ENCODE peak calls at places on chromosomes 12 and 14, in eight cellular contexts. K is stomach; F is heart left ventricle; R is epithelial cell of proximal tubule; L is brain microvascular endothelial cell; O is effector memory CD4-positive, alpha-beta T cell; D is lower lobe of right lung; H is PC-9. X is an unnamed sample.

GRCh38 chr12:84805474-84805858 is 107.1 kb downstream of the SLC6A15 start:
- DNase-seq in O (no peak), D (no peak), H (no peak), F (no peak), R (no peak), K (no peak), L (no peak), X (no peak)

GRCh38 chr12:466039-466438 is 6.3 kb downstream of the B4GALNT3 start:
- DNase-seq in D (no peak), O (no peak), K (peak), L (no peak), H (no peak), F (peak), R (no peak), X (peak)

GRCh38 chr12:127785535-127785934 is 481.4 kb upstream of the TMEM132C start:
- DNase-seq in O (no peak), L (peak), F (no peak), H (no peak), R (no peak), K (no peak), D (no peak), X (no peak)

GRCh38 chr14:24177928-24178327 is 6.0 kb downstream of the REC8 start:
- DNase-seq in H (no peak), R (no peak), L (no peak), K (no peak), O (no peak), D (no peak), F (no peak), X (no peak)

GRCh38 chr12:120416490-120417216 is 21.3 kb upstream of the COX6A1 start:
- DNase-seq in H (no peak), K (no peak), D (no peak), L (no peak), F (no peak), O (no peak), R (no peak), X (no peak)

GRCh38 chr14:68840454-68840853 is 47.6 kb upstream of the ZFP36L1 start:
- DNase-seq in H (no peak), D (no peak), L (no peak), R (no peak), O (no peak), K (no peak), F (no peak), X (no peak)

GRCh38 chr14:104419865-104420458 is 159.6 kb upstream of the C14orf180 start:
- DNase-seq in R (no peak), H (no peak), K (no peak), O (no peak), F (no peak), D (no peak), L (no peak), X (no peak)

GRCh38 chr14:46048127-46048526 is 603.5 kb downstream of the RPL10L start:
- DNase-seq in R (no peak), O (no peak), H (peak), F (no peak), L (peak), D (no peak), K (peak), X (no peak)

GRCh38 chr12:65113621-65114035 is 7.5 kb downstream of the WIF1 start:
- DNase-seq in K (no peak), D (no peak), H (no peak), R (no peak), F (no peak), L (no peak), O (no peak), X (no peak)

GRCh38 chr12:75666980-75667359 is 155.6 kb upstream of the KRR1 start:
- DNase-seq in O (no peak), R (no peak), D (no peak), L (peak), K (no peak), F (no peak), H (no peak), X (no peak)

GRCh38 chr14:59097681-59098080 is 90.8 kb upstream of the DAAM1 start:
- DNase-seq in D (no peak), H (no peak), L (peak), R (no peak), F (no peak), O (no peak), K (no peak), X (no peak)

GRCh38 chr12:111166779-111167540 is 201.9 kb downstream of the PHETA1 start:
- DNase-seq in D (no peak), H (no peak), F (peak), K (no peak), R (no peak), O (no peak), L (no peak), X (peak)

GRCh38 chr14:69376439-69376838 is 21.7 kb downstream of the ERH start:
- DNase-seq in K (no peak), R (peak), F (no peak), H (no peak), D (no peak), O (no peak), L (no peak), X (no peak)

GRCh38 chr12:21941522-21942376 is 523 bp upstream of the ABCC9 start:
- DNase-seq in D (peak), L (peak), F (peak), H (no peak), K (no peak), R (no peak), O (no peak), X (peak)

GRCh38 chr14:101854366-101854765 is 92.9 kb downstream of the PPP2R5C start:
- DNase-seq in K (no peak), O (no peak), D (peak), L (no peak), H (no peak), R (no peak), F (no peak), X (peak)

GRCh38 chr14:22382395-22382794 is 206.6 kb downstream of the DAD1 start:
- DNase-seq in L (no peak), H (no peak), O (no peak), F (no peak), K (no peak), R (no peak), D (no peak), X (no peak)
- H3K4me3 ChIP-seq in L (no peak), H (no peak), O (no peak), F (no peak), K (no peak), R (no peak), D (no peak), X (no peak)

GRCh38 chr12:122853582-122854245 is 18.5 kb downstream of the HIP1R start:
- DNase-seq in F (no peak), K (no peak), O (no peak), R (no peak), L (no peak), H (no peak), D (no peak), X (no peak)

GRCh38 chr12:122850695-122851350 is 15.6 kb downstream of the HIP1R start:
- DNase-seq in H (no peak), R (no peak), O (no peak), F (no peak), D (no peak), L (no peak), K (no peak), X (no peak)

GRCh38 chr12:122851820-122852219 is 16.6 kb downstream of the HIP1R start:
- DNase-seq in K (no peak), R (no peak), H (peak), D (no peak), F (peak), L (peak), O (no peak), X (no peak)

GRCh38 chr12:122854554-122854953 is 19.3 kb downstream of the HIP1R start:
- DNase-seq in H (no peak), R (no peak), F (peak), K (no peak), L (no peak), D (no peak), O (no peak), X (no peak)

GRCh38 chr12:122852336-122853275 is 17.3 kb downstream of the HIP1R start:
- DNase-seq in R (no peak), H (no peak), K (no peak), O (no peak), D (no peak), F (no peak), L (no peak), X (no peak)
- H3K4me3 ChIP-seq in R (no peak), H (no peak), K (no peak), O (no peak), D (no peak), F (no peak), L (no peak), X (no peak)

DNA sequence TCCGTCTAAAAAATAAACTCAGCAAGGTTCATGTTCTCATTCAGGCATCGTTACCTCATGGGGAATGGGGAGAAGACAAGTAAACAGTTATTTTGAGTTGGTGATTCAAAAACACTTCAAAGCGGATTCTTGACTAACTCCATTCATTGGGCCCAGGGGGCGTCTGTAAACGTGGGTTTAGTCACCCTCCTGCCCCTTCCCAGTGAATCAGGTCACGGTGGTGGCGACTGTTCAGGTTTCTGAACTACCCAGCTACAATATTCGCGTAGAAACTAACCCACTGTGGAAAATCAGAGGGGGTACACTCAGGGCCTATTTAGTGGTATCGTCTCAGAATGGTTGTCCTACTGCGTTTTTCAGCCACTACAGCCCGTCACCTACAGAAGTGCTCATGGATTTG is 15.2 kb downstream of the OR6S1 start:
- DNase-seq in K (no peak), O (no peak), R (no peak), D (no peak), H (no peak), L (no peak), F (no peak), X (no peak)
- H3K4me3 ChIP-seq in K (peak), O (peak), R (no peak), D (no peak), H (peak), L (peak), F (no peak), X (no peak)

DNA sequence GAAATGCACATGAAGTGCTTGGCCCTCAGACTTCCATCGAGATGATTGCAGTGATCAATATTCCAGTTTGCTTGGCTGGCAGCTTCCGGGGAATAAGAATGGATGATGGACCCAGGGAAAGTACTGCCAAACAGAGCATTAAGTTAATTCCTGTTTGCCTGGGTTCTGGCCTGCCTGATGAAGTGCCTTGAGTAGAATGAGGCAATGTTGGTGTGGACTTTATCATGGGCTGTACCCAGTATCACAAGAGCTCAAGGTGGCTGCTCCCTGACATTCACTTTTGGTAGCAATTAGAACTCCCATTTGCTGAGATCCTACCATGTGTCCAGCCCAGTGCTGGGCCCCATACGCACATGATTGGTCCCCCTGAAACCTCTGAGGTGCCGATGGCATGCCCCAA is 80.7 kb downstream of the SLC25A47 start:
- DNase-seq in L (no peak), R (no peak), D (no peak), H (no peak), O (no peak), F (no peak), K (no peak), X (no peak)
- H3K4me3 ChIP-seq in L (no peak), R (no peak), D (no peak), H (no peak), O (no peak), F (no peak), K (no peak), X (no peak)

GRCh38 chr12:3700861-3701260 is 52.0 kb downstream of the CRACR2A start:
- DNase-seq in F (no peak), K (no peak), D (no peak), L (no peak), H (no peak), O (no peak), R (no peak), X (no peak)

GRCh38 chr12:3705349-3705675 is 47.6 kb downstream of the CRACR2A start:
- DNase-seq in K (no peak), O (no peak), L (no peak), D (no peak), R (no peak), F (no peak), H (no peak), X (no peak)

GRCh38 chr12:3704512-3705348 is 48.2 kb downstream of the CRACR2A start:
- DNase-seq in F (no peak), K (no peak), D (no peak), L (peak), R (no peak), H (no peak), O (no peak), X (no peak)
- H3K4me3 ChIP-seq in F (no peak), K (no peak), D (no peak), L (no peak), R (no peak), H (no peak), O (no peak), X (peak)

GRCh38 chr12:25960176-25960575 is 1.7 kb downstream of the RASSF8 start:
- DNase-seq in L (no peak), O (no peak), H (no peak), F (peak), D (no peak), K (no peak), R (no peak), X (no peak)
- H3K4me3 ChIP-seq in L (peak), O (no peak), H (peak), F (peak), D (peak), K (peak), R (peak), X (peak)

GRCh38 chr12:8819676-8819980 is 2.8 kb upstream of the A2ML1 start:
- DNase-seq in F (no peak), L (no peak), O (no peak), D (no peak), K (no peak), H (peak), R (no peak), X (no peak)

GRCh38 chr12:8823565-8824300 is 1.3 kb downstream of the A2ML1 start:
- DNase-seq in H (no peak), F (no peak), K (no peak), R (no peak), L (no peak), D (no peak), O (no peak), X (no peak)

GRCh38 chr12:8818526-8818925 is 3.9 kb upstream of the A2ML1 start:
- DNase-seq in H (no peak), D (no peak), L (no peak), R (no peak), F (no peak), O (no peak), K (no peak), X (no peak)

GRCh38 chr12:8817856-8818255 is 4.6 kb upstream of the A2ML1 start:
- DNase-seq in F (no peak), K (no peak), H (no peak), L (no peak), O (no peak), D (no peak), R (no peak), X (no peak)

GRCh38 chr12:8822298-8822697 is at the start of gene A2ML1:
- DNase-seq in K (no peak), R (no peak), F (no peak), O (no peak), H (peak), L (no peak), D (no peak), X (no peak)
- H3K4me3 ChIP-seq in K (no peak), R (no peak), F (no peak), O (no peak), H (no peak), L (no peak), D (no peak), X (no peak)

DNA sequence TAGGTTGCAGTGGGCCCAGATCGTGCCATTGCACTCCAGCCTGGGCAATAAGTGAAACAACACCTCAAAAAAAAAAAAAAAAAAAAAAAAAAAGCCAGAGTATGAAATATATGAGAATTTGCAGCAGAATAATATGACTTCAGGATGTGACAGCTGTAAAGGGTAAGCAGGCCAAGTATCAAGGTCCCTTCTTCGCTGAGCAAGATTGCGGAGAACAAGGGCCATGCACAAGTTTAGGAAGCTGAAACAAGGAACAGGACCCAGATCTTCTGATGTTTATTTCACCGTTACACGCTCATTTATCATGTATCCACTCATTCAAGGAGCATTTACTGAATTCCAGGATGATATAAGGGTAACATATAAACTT is 659 bp upstream of the FOXJ2 start:
- DNase-seq in D (no peak), R (no peak), F (no peak), L (no peak), H (no peak), K (no peak), O (no peak), X (no peak)
- H3K4me3 ChIP-seq in D (peak), R (peak), F (peak), L (peak), H (peak), K (peak), O (peak), X (peak)

GRCh38 chr14:30798961-30799360 is 75.4 kb upstream of the COCH start:
- DNase-seq in F (no peak), O (no peak), R (no peak), H (no peak), D (no peak), K (no peak), L (no peak), X (no peak)
- H3K4me3 ChIP-seq in F (no peak), O (no peak), R (no peak), H (no peak), D (no peak), K (no peak), L (no peak), X (no peak)

GRCh38 chr12:7091660-7092228 is 501 bp downstream of the C1R start:
- DNase-seq in R (no peak), K (no peak), F (peak), H (no peak), D (no peak), O (no peak), L (no peak), X (peak)
- H3K4me3 ChIP-seq in R (peak), K (peak), F (peak), H (no peak), D (peak), O (no peak), L (peak), X (peak)

X was measured in transverse colon.